ENCODE peak calls at places on chromosomes 1 and 21, in eight cellular contexts. F is mesothelial cell of epicardium, D is endothelial cell, G is K562, W is GM20000, A is Calu3, L is HCT116, N is pancreas. P is an unnamed sample.

GRCh38 chr1:54124906-54125305 is 27.9 kb downstream of the CDCP2 start:
- DNase-seq in A (no peak), N (no peak), G (no peak), W (no peak), F (no peak), D (no peak), L (no peak), P (no peak)

GRCh38 chr1:89855413-89856123 is 34.7 kb downstream of the LRRC8D start:
- DNase-seq in L (no peak), G (no peak), F (no peak), N (no peak), W (peak), A (no peak), D (no peak), P (peak)

GRCh38 chr1:67766117-67766978 is 66.9 kb downstream of the GNG12 start:
- DNase-seq in L (no peak), F (no peak), G (peak), D (peak), A (peak), N (no peak), W (peak), P (peak)

GRCh38 chr21:36700961-36701911 is 2.3 kb downstream of the SIM2 start:
- DNase-seq in N (peak), G (no peak), A (peak), L (no peak), F (no peak), D (peak), W (peak), P (peak)

GRCh38 chr1:212529211-212529731 is 79.3 kb upstream of the ATF3 start:
- DNase-seq in W (no peak), L (no peak), N (no peak), F (no peak), D (no peak), A (no peak), G (no peak), P (no peak)

GRCh38 chr1:21896652-21897532 is 40.2 kb downstream of the HSPG2 start:
- DNase-seq in L (no peak), W (no peak), A (no peak), D (peak), G (peak), F (no peak), N (no peak), P (no peak)

GRCh38 chr1:111754964-111755320 is 759 bp upstream of the DDX20 start:
- DNase-seq in W (peak), F (no peak), D (peak), L (no peak), G (peak), A (peak), N (no peak), P (no peak)

GRCh38 chr1:161954466-161954865 is 69.2 kb downstream of the OLFML2B start:
- DNase-seq in F (no peak), N (no peak), D (no peak), A (no peak), L (no peak), G (no peak), W (no peak), P (no peak)

GRCh38 chr1:233632436-233632835 is 18.5 kb downstream of the KCNK1 start:
- DNase-seq in F (no peak), L (no peak), D (no peak), W (no peak), G (no peak), N (no peak), A (no peak), P (no peak)

GRCh38 chr1:200625381-200625824 is 4.9 kb upstream of the KIF14 start:
- DNase-seq in F (no peak), N (no peak), W (peak), D (no peak), L (no peak), G (no peak), A (no peak), P (peak)

GRCh38 chr21:45543710-45544448 is 1.6 kb upstream of the SLC19A1 start:
- DNase-seq in G (no peak), L (no peak), W (no peak), A (no peak), N (peak), F (no peak), D (peak), P (peak)

GRCh38 chr1:39063191-39063590 is 37.0 kb downstream of the NDUFS5 start:
- DNase-seq in G (no peak), N (no peak), L (no peak), W (no peak), A (no peak), D (no peak), F (no peak), P (no peak)

GRCh38 chr1:52551476-52552235 is 1.2 kb downstream of the TUT4 start:
- DNase-seq in A (peak), G (peak), W (no peak), F (no peak), L (no peak), N (no peak), D (no peak), P (no peak)

GRCh38 chr1:27763358-27763757 is 9.7 kb upstream of the STX12 start:
- DNase-seq in W (no peak), G (peak), L (no peak), N (no peak), A (no peak), F (no peak), D (no peak), P (no peak)

GRCh38 chr21:39386899-39387298 is 38.0 kb upstream of the HMGN1 start:
- DNase-seq in W (no peak), F (no peak), A (no peak), G (no peak), N (no peak), L (no peak), D (no peak), P (no peak)

GRCh38 chr1:176605151-176605550 is 142.2 kb downstream of the PAPPA2 start:
- DNase-seq in N (no peak), L (no peak), A (no peak), F (no peak), W (no peak), G (no peak), D (no peak), P (no peak)

GRCh38 chr21:14403681-14404318 is 20.9 kb upstream of the HSPA13 start:
- DNase-seq in N (no peak), A (peak), W (peak), G (peak), F (no peak), D (no peak), L (peak), P (peak)

GRCh38 chr1:13825033-13825432 is 125.0 kb downstream of the PRDM2 start:
- DNase-seq in L (no peak), W (no peak), A (no peak), G (no peak), F (no peak), D (no peak), N (no peak), P (no peak)
- TF ChIP-seq CTCF in L (no peak), W (no peak), A (no peak), G (peak), F (no peak), D (no peak), N (no peak), P (peak)

GRCh38 chr1:228139931-228140723 is at the start of gene GUK1:
- DNase-seq in D (peak), G (peak), L (peak), N (peak), A (peak), F (peak), W (peak), P (peak)
- TF ChIP-seq CTCF in D (no peak), G (peak), L (no peak), N (peak), A (no peak), F (no peak), W (no peak), P (peak)

DNA sequence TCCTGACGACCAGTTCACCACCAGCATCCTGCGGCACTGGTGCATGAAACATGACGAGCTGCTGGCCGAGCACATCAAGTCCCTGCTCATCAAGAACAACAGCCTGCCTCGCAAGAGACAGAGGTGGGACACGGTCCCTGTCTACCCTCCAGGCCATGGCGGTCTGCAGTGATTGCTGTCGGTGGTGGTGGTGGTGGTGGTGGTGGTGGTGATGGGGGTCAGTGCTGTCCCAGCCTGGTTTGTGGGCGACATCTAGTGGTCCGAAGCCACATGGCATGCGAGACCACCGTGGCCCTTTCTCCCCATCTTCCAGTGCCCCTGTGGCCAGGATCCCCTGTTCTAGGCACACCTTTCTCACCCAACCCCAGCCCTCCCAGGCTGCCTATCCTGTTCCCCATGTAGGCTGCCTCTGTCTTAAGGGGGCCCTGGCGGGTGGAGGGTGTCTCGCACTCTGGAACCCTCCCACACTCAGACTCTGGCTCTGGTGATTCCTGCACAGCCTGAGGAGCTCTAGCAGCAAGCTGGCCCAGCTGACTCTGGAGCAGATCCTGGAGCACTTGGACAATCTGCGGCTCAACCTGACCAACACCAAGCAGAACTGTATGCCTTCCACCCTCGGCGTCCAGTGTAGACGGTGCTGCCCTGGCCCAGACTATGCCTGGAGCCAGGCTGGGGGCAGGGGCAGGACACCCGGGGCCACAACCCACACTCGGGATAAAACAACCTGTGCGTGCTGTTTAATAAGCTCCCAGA is 3.2 kb upstream of the SLC27A3 start:
- DNase-seq in G (peak), N (peak), L (no peak), F (no peak), D (peak), A (no peak), W (no peak), P (no peak)
- TF ChIP-seq CTCF in G (peak), N (no peak), L (peak), F (peak), D (peak), A (peak), W (no peak), P (peak)

DNA sequence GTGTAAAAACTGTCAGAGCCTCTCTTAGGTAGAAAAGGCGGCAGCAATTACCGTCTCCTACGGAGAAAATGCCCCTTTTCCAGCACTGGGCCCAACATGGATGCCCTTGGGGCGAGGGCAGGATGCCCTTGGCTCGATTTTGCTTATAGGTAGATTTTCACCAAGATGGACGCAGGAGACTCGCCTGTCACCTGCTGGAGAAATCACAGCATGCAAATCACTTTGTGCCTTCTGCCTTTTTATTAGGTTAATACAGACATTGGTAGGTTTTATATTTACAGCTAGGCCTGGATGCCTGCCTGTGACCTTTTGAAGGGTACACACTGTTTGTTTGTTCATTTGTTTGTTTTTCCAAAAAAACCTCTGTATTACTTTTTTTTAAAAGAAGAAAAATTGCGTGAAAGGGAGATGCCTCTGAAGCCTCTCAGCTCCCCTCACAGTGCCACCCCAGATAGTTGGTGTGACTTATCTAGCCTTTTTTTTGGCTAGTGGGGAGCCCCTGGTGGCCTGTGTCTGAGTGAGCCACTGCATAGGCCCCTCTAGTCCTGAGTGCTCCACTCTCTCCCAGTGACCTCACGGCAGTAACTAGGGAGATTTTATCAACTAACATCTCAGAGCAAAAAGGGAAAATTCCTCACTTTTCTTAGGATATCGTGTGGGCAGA is 2.5 kb downstream of the ATP1B1 start:
- DNase-seq in W (peak), F (no peak), G (no peak), N (peak), L (no peak), A (peak), D (no peak), P (peak)
- TF ChIP-seq CTCF in W (peak), F (no peak), G (no peak), N (no peak), L (peak), A (peak), D (no peak), P (peak)

GRCh38 chr1:107464827-107465226 is 324.0 kb downstream of the NTNG1 start:
- DNase-seq in W (no peak), G (no peak), N (no peak), D (no peak), F (no peak), L (no peak), A (no peak), P (no peak)
- TF ChIP-seq CTCF in W (no peak), G (no peak), N (no peak), D (no peak), F (no peak), L (no peak), A (no peak), P (peak)

DNA sequence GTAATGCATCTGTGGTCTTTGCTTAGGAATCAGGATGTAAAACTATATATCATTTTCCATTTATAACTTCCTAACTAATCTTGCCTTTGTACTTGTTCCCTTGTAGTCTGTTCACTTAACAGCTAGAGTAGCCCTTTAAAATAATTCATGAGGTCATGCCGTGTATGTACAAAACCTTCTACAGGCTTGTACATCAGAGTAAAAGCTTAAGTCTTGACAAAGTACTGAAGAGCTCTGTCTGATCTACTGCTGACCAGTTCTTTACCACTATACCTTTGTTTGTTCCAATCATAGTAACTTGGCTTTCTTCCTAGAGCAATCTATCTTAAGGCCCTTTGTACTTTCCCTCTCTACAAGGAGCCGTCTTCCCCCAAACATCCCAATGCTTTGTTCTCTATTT is 90.7 kb upstream of the KIAA1614 start:
- DNase-seq in L (no peak), A (no peak), G (no peak), F (no peak), N (no peak), W (no peak), D (no peak), P (no peak)
- TF ChIP-seq CTCF in L (no peak), A (no peak), G (no peak), F (no peak), N (no peak), W (no peak), D (no peak), P (no peak)

P was measured in GM13977.